ENCODE peak calls at places on chromosomes 1 and 21, in ten cellular contexts. C is pancreas, H is cardiac muscle cell, W is prostate gland, D is choroid plexus epithelial cell, L is heart right ventricle, B is SJCRH30, E is foreskin fibroblast, T is transverse colon, A is right lobe of liver. I is an unnamed sample.

GRCh38 chr1:167790117-167790516 is 68.3 kb downstream of the MPZL1 start:
- DNase-seq in W (peak; percentile 73), C (peak; percentile 32), D (no peak), H (no peak), B (no peak), A (no peak), E (no peak), L (no peak), T (no peak), I (no peak)

GRCh38 chr1:2233997-2234761 is 6.1 kb downstream of the SKI start:
- DNase-seq in T (peak; percentile 81), H (no peak), E (peak; percentile 97), W (peak; percentile 85), A (peak; percentile 95), C (peak; percentile 28), L (peak; percentile 87), D (peak; percentile 94), B (no peak), I (peak; percentile 99)

GRCh38 chr1:9080704-9081291 is 11.4 kb upstream of the SLC2A5 start:
- DNase-seq in T (no peak), E (no peak), D (peak; percentile 67), B (peak; percentile 41), L (no peak), W (no peak), H (no peak), A (no peak), C (no peak), I (peak; percentile 65)

GRCh38 chr1:165452336-165453130 is 7.6 kb upstream of the RXRG start:
- DNase-seq in H (peak; percentile 57), B (peak; percentile 76), D (no peak), W (no peak), T (no peak), C (no peak), L (peak; percentile 26), A (no peak), E (no peak), I (no peak)

GRCh38 chr1:46131727-46132528 is 501 bp downstream of the PIK3R3 start:
- DNase-seq in E (no peak), H (no peak), A (no peak), C (no peak), T (peak; percentile 46), D (peak; percentile 44), L (no peak), W (peak; percentile 29), B (peak; percentile 62), I (peak; percentile 26)

GRCh38 chr1:46445773-46446256 is 43.8 kb upstream of the DMBX1 start:
- DNase-seq in D (no peak), C (no peak), A (no peak), W (no peak), H (no peak), T (no peak), E (no peak), B (no peak), L (no peak), I (no peak)

GRCh38 chr21:38499296-38499695 is 1.0 kb upstream of the ERG start:
- DNase-seq in W (no peak), H (no peak), A (no peak), C (no peak), E (no peak), L (no peak), T (no peak), B (no peak), D (no peak), I (no peak)

GRCh38 chr1:21680918-21681317 is 11.8 kb upstream of the RAP1GAP start:
- DNase-seq in T (no peak), C (no peak), E (peak; percentile 53), W (no peak), L (no peak), B (no peak), D (no peak), H (no peak), A (no peak), I (peak; percentile 30)

GRCh38 chr1:115099693-115100050 is 10.4 kb upstream of the TSPAN2 start:
- DNase-seq in E (no peak), A (no peak), C (no peak), B (no peak), W (no peak), L (no peak), T (no peak), D (no peak), H (no peak), I (no peak)

GRCh38 chr1:66380452-66381212 is 153.3 kb upstream of the SGIP1 start:
- DNase-seq in W (no peak), H (no peak), T (peak; percentile 63), L (no peak), C (no peak), D (no peak), A (no peak), E (no peak), B (no peak), I (no peak)

GRCh38 chr1:193537266-193538003 is 351.0 kb upstream of the B3GALT2 start:
- DNase-seq in W (no peak), A (no peak), C (no peak), L (no peak), E (no peak), B (peak; percentile 51), H (no peak), T (peak; percentile 54), D (no peak), I (no peak)

GRCh38 chr1:239421810-239422209 is 35.4 kb downstream of the CHRM3 start:
- DNase-seq in T (no peak), B (no peak), W (no peak), C (no peak), H (no peak), E (no peak), D (no peak), L (no peak), A (no peak), I (no peak)

GRCh38 chr1:109712321-109712864 is 342 bp downstream of the GSTM5 start:
- DNase-seq in H (no peak), W (no peak), B (peak; percentile 0), A (no peak), T (no peak), E (no peak), D (no peak), C (no peak), L (no peak), I (no peak)

GRCh38 chr1:30386145-30386926 is 337.0 kb downstream of the MATN1 start:
- DNase-seq in A (no peak), L (no peak), E (no peak), W (no peak), D (no peak), H (no peak), B (no peak), C (no peak), T (no peak), I (no peak)

GRCh38 chr1:215082532-215083407 is at the start of gene KCNK2:
- DNase-seq in B (no peak), C (peak; percentile 14), D (peak; percentile 8), W (no peak), L (no peak), A (no peak), E (peak; percentile 11), T (no peak), H (peak; percentile 37), I (peak; percentile 7)
- H3K4me3 ChIP-seq in B (no peak within 1 kb of the TSS), C (no peak within 1 kb of the TSS), D (peak within 1 kb of the TSS; percentile 66), W (peak within 1 kb of the TSS; percentile 23), L (peak within 1 kb of the TSS; percentile 32), A (peak within 1 kb of the TSS; percentile 31), E (peak within 1 kb of the TSS; percentile 78), T (no peak within 1 kb of the TSS), H (peak within 1 kb of the TSS; percentile 44), I (peak within 1 kb of the TSS; percentile 60)

GRCh38 chr1:37635309-37635902 is 714 bp upstream of the RSPO1 start:
- DNase-seq in D (no peak), B (no peak), L (no peak), E (no peak), H (no peak), A (no peak), C (no peak), T (no peak), W (no peak), I (no peak)
- H3K4me3 ChIP-seq in D (no peak overlapping the region), B (no peak overlapping the region), L (no peak overlapping the region), E (no peak overlapping the region), H (no peak overlapping the region), A (no peak overlapping the region), C (no peak overlapping the region), T (no peak overlapping the region), W (no peak overlapping the region), I (no peak overlapping the region)

GRCh38 chr1:47507921-47508894 is 70.4 kb downstream of the FOXD2 start:
- DNase-seq in L (peak; percentile 37), B (peak; percentile 71), W (peak; percentile 27), D (peak; percentile 4), A (peak; percentile 81), H (peak; percentile 62), C (peak; percentile 43), E (peak; percentile 8), T (peak; percentile 42), I (no peak)
- H3K4me3 ChIP-seq in L (peak overlapping the region; percentile 44), B (peak overlapping the region; percentile 59), W (peak overlapping the region; percentile 41), D (peak overlapping the region; percentile 55), A (peak overlapping the region; percentile 55), H (peak overlapping the region; percentile 37), C (peak overlapping the region; percentile 33), E (peak overlapping the region; percentile 37), T (peak overlapping the region; percentile 8), I (peak overlapping the region; percentile 29)

GRCh38 chr1:39689635-39690034 is 1.6 kb downstream of the HPCAL4 start:
- DNase-seq in B (no peak), D (no peak), A (no peak), H (no peak), T (no peak), C (no peak), W (no peak), L (no peak), E (no peak), I (no peak)

GRCh38 chr1:39690225-39690624 is 1.0 kb downstream of the HPCAL4 start:
- DNase-seq in E (no peak), W (no peak), H (no peak), T (no peak), C (no peak), D (no peak), B (no peak), L (no peak), A (no peak), I (no peak)

GRCh38 chr1:39690943-39691382 is 270 bp downstream of the HPCAL4 start:
- DNase-seq in T (no peak), H (no peak), D (no peak), L (no peak), A (no peak), E (no peak), C (no peak), W (no peak), B (no peak), I (no peak)

GRCh38 chr1:39692152-39693064 is 1.2 kb upstream of the HPCAL4 start:
- DNase-seq in W (no peak), D (no peak), E (no peak), B (no peak), H (no peak), C (peak; percentile 57), L (no peak), T (peak; percentile 15), A (no peak), I (no peak)

DNA sequence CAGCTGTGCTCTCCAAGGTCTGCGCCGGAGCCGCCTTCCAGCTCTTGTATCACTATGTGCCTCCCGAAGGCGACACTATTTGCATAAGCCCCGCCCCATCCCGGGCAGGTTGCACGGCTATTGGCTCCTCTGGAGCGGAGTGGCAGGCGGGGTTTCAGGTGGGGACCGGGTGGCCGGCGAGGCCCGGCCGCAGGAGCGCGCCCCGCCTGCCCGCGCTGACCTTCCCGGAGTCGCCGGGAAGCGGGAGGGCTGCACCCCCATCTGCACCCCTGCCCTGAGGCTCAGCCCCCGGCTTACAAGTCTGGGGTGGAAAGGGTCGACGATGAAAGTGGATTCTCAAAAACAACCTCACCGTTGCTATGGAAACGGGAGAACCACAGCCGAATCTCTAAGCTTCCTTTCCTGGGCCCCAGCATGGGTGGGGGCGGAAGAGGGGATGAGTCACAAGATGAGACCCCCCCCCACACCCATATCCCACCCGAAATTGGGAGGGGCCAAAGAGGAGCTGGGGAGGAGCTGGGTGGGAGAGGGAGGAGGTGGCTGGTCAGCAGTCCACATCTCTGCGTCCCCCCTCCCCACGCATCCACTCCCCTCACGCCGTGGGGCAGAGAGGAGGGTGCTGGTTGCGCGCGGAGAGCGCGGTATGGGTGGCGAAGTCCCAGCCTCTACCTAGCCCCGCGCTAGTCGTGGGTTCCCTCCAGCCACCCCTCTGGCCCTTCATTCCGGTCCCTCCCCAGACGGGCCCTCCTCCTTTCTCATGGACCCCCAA is at the start of gene HPCAL4:
- DNase-seq in L (peak; percentile 90), D (peak; percentile 64), W (peak; percentile 87), A (peak; percentile 85), E (peak; percentile 53), C (peak; percentile 97), B (peak; percentile 85), T (peak; percentile 92), H (peak; percentile 97), I (peak; percentile 69)
- H3K4me3 ChIP-seq in L (peak within 1 kb of the TSS; percentile 25), D (peak within 1 kb of the TSS; percentile 17), W (peak within 1 kb of the TSS; percentile 29), A (peak within 1 kb of the TSS; percentile 36), E (no peak within 1 kb of the TSS), C (peak within 1 kb of the TSS; percentile 8), B (peak within 1 kb of the TSS; percentile 46), T (no peak within 1 kb of the TSS), H (peak within 1 kb of the TSS; percentile 5), I (peak within 1 kb of the TSS; percentile 38)